ENCODE peak calls at places on chromosomes 13 and 19, in five cellular contexts. W is endodermal cell, E is uterus, H is fibroblast of lung, R is HAP-1. G is an unnamed sample.
A peak's percentile ranks its signal among the peaks of the same experiment; 100 is the strongest.

GRCh38 chr13:53250272-53250875 is 221.8 kb downstream of the OLFM4 start:
- DNase-seq in R (peak; percentile 92), W (no peak), H (peak; percentile 78), E (no peak), G (peak; percentile 28)

GRCh38 chr19:44745386-44745831 is 3.1 kb upstream of the BCL3 start:
- DNase-seq in H (peak; percentile 81), W (peak; percentile 69), R (no peak), E (peak; percentile 78), G (peak; percentile 89)

GRCh38 chr19:36246006-36246391 is 31.1 kb downstream of the ZNF146 start:
- DNase-seq in E (no peak), H (no peak), W (no peak), R (no peak), G (no peak)

GRCh38 chr13:74135306-74136088 is 1.3 kb upstream of the KLF12 start:
- DNase-seq in R (peak; percentile 54), W (peak; percentile 91), E (peak; percentile 39), H (peak; percentile 66), G (peak; percentile 74)

GRCh38 chr13:35724480-35724879 is 248.0 kb upstream of the MAB21L1 start:
- DNase-seq in W (peak; percentile 7), E (no peak), R (no peak), H (peak; percentile 47), G (no peak)

GRCh38 chr13:32323912-32324311 is 8.6 kb downstream of the BRCA2 start:
- DNase-seq in W (no peak), E (no peak), H (peak; percentile 54), R (no peak), G (no peak)

GRCh38 chr13:39362652-39363390 is 240.2 kb downstream of the LHFPL6 start:
- DNase-seq in E (no peak), H (no peak), R (no peak), W (no peak), G (no peak)

GRCh38 chr19:49442793-49443365 is 1.6 kb upstream of the SLC17A7 start:
- DNase-seq in W (peak; percentile 100), H (peak; percentile 68), E (peak; percentile 95), R (peak; percentile 91), G (peak; percentile 96)

GRCh38 chr13:26585136-26585535 is 27.7 kb downstream of the WASF3 start:
- DNase-seq in W (no peak), E (no peak), R (no peak), H (peak; percentile 20), G (no peak)
- H3K4me1 ChIP-seq in W (no peaks in the 10 kb centered on the region), E (no peaks in the 10 kb centered on the region), R (peaks cover 14% of the 10 kb centered on the region), H (peaks cover 5% of the 10 kb centered on the region), G (no peaks in the 10 kb centered on the region)

DNA sequence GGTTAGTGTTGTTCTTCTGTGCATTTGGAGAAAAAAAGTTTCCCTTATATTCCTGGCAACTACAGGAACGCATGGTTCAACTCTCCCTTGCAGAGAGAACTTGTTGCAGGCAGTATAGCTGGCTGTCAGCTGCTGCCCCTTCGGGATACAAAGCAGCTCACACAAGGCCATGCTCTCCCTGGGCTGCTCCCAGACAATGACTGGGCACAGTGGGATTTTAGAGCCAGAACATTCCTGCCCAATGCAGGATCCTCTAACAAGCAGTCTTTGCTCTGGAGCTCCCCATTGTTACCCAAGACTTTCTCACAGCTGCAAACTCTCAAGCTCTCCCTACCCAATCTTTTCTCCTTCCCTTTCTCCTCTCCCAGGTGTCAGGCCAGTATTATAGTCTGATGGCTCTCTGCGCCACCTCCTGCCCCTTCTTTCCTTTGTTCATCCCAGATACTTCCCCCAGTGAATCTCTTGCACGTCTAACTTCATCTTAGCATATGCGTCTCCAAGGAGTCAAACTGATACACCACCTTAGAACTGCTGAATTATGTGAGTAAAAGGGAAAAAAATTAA is 27.5 kb upstream of the SERPINE3 start:
- DNase-seq in E (no peak), R (no peak), H (no peak), W (peak; percentile 70), G (no peak)
- H3K4me1 ChIP-seq in E (no peaks in the 10 kb centered on the region), R (peaks cover 21% of the 10 kb centered on the region), H (no peaks in the 10 kb centered on the region), W (no peaks in the 10 kb centered on the region), G (no peaks in the 10 kb centered on the region)

DNA sequence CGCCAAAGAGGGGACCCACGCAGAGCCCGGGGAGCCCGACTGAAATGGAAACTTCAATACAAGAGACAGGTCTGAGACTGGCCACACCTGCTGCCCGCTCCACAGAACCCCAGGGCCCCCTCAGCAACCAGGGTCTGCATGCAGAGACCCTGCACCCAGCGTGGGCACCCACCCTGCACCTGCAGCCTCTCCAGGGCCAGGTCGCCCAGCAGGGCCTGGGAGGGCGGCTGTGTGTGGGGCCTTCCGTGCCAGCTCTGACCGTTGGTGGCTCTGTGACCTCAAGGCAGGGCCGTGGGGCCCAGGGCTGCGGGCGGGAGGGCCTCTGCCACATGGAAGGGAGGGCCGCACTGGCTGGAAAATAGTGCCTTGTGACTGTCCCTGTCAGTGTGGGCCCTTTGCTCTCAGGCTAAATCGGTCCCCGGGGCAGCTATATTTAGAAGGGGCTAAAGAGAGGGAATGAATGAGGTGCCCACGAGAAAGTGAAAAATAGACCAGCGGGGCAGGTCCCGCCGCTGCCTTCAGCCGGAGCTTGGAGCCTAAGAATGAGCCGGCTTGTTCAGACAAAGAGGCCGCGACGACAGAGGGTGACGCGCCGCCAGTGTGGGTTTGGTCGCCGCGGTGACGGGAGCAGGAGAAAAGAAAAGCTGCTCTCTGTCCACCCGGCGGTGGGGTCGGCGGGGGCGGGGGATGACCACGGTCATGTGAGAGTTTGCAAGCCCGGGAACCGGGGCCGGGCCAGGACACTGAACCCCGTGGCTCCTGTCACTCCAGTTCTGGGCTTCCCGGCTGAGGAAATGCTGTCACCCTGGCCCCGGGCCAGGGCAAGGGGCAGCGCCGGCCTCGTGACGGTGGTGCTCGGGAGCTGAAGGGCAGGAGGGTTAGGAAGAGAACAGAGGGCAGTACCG is 70.5 kb downstream of the GADD45B start:
- DNase-seq in W (peak; percentile 85), E (peak; percentile 66), R (no peak), H (peak; percentile 38), G (peak; percentile 59)
- H3K4me1 ChIP-seq in W (no peaks in the 10 kb centered on the region), E (peaks cover 11% of the 10 kb centered on the region), R (peaks cover 26% of the 10 kb centered on the region), H (peaks cover 24% of the 10 kb centered on the region), G (peaks cover 20% of the 10 kb centered on the region)

DNA sequence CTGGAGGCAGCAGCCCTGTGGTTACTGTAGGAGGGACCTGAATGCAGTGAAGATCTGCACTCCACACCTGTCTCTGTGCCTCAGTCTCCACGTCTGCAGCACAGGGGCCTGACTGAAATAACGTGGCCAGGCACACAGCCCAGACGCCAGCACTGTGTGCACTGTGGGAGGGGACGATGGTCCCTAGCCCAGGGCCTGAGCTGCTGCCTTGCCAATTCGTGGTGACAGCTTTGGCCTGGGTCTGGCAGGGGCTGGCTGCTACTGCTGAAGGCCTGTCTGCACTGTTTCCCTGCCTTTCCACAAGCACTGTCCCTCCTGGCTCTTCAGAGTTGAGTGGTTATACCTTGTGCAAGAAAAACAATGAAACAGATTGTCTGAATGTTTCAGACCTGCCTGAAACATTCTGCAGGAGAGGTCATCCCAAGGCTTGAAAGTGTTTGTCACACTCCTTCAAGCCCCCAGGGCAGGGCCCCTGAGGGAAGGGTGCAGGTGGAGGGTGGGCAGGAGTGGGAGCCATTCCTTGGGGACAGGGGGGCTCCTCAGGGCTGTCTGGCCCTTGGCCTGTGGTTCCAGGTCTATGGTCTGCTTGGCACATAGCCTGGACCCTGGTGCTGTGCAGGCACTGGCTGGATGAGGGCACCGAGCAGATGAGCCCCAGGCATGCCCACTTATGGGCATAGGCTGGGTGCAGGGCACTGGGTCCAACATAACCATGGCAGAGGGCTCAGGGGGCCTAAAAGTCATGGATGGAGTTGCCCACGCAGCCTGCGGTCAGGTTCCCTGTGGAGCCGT is 38.7 kb upstream of the LDLR start:
- DNase-seq in E (no peak), R (no peak), W (no peak), H (no peak), G (no peak)
- H3K4me1 ChIP-seq in E (no peaks in the 10 kb centered on the region), R (no peaks in the 10 kb centered on the region), W (no peaks in the 10 kb centered on the region), H (no peaks in the 10 kb centered on the region), G (no peaks in the 10 kb centered on the region)

G was measured in colonic mucosa.